ENCODE peak calls at places on chromosome 1, in six cellular contexts. G is Peyer's patch, V is lower lobe of right lung, L is GM10248, Q is iris pigment epithelial cell, X is fibroblast of mammary gland. M is an unnamed sample.

GRCh38 chr1:48878191-48878940 is 101.7 kb upstream of the BEND5 start:
- DNase-seq in G (no peak), V (no peak), L (no peak), Q (peak), X (peak), M (peak)

GRCh38 chr1:220699044-220699443 is 8.9 kb downstream of the C1orf115 start:
- DNase-seq in G (no peak), V (no peak), L (no peak), Q (no peak), X (no peak), M (no peak)

GRCh38 chr1:178928985-178929384 is 58.1 kb upstream of the ANGPTL1 start:
- DNase-seq in G (no peak), V (no peak), L (no peak), Q (no peak), X (no peak), M (no peak)

GRCh38 chr1:5842700-5843099 is 149.5 kb downstream of the NPHP4 start:
- DNase-seq in G (no peak), V (no peak), L (no peak), Q (no peak), X (no peak), M (no peak)

GRCh38 chr1:99685516-99686180 is 39.7 kb downstream of the PALMD start:
- DNase-seq in G (peak), V (peak), L (peak), Q (peak), X (peak), M (peak)

GRCh38 chr1:27292111-27292510 is 29.9 kb upstream of the TMEM222 start:
- DNase-seq in G (no peak), V (peak), L (no peak), Q (no peak), X (peak), M (no peak)

GRCh38 chr1:79161077-79161476 is 154.5 kb upstream of the ADGRL4 start:
- DNase-seq in G (no peak), V (no peak), L (no peak), Q (peak), X (peak), M (no peak)

GRCh38 chr1:150560011-150560438 is 10.8 kb downstream of the ADAMTSL4 start:
- DNase-seq in G (peak), V (peak), L (peak), Q (peak), X (peak), M (peak)

GRCh38 chr1:206415913-206416312 is 54.4 kb upstream of the IKBKE start:
- DNase-seq in G (no peak), V (no peak), L (no peak), Q (no peak), X (no peak), M (no peak)